ENCODE peak calls at places on chromosomes 3 and 15, in five cellular contexts. V is neural progenitor cell, H is left ventricle myocardium inferior, S is foreskin fibroblast, Y is cardiac fibroblast. J is an unnamed sample.

GRCh38 chr3:151003024-151003771 is 30.7 kb upstream of the CLRN1 start:
- DNase-seq in S (peak; percentile 9), H (no peak), Y (no peak), V (no peak), J (no peak)

GRCh38 chr3:52240059-52240885 is 1.3 kb upstream of the TWF2 start:
- DNase-seq in S (peak; percentile 94), V (no peak), Y (peak; percentile 93), H (peak; percentile 31), J (peak; percentile 47)

GRCh38 chr3:14822875-14823807 is 4.4 kb downstream of the FGD5 start:
- DNase-seq in S (no peak), H (no peak), V (no peak), Y (peak; percentile 20), J (no peak)

GRCh38 chr3:34157491-34157890 is 359.1 kb downstream of the PDCD6IP start:
- DNase-seq in H (no peak), V (peak; percentile 13), Y (no peak), S (no peak), J (no peak)

GRCh38 chr3:116001063-116001765 is 377.9 kb downstream of the GAP43 start:
- DNase-seq in S (no peak), H (no peak), V (no peak), Y (peak; percentile 41), J (no peak)

GRCh38 chr3:87792532-87793321 is 266.1 kb downstream of the CGGBP1 start:
- DNase-seq in H (no peak), Y (no peak), V (peak; percentile 80), S (no peak), J (peak; percentile 81)

GRCh38 chr15:32838338-32838737 is 120.5 kb downstream of the GREM1 start:
- DNase-seq in H (no peak), V (no peak), S (no peak), Y (no peak), J (no peak)

GRCh38 chr3:105356988-105357387 is 9.7 kb upstream of the ALCAM start:
- DNase-seq in S (no peak), V (no peak), H (no peak), Y (no peak), J (no peak)

GRCh38 chr3:172648736-172649135 is 62.1 kb downstream of the NCEH1 start:
- DNase-seq in V (no peak), H (no peak), S (peak; percentile 64), Y (peak; percentile 68), J (peak; percentile 48)

GRCh38 chr15:70596354-70597055 is 166.9 kb downstream of the UACA start:
- DNase-seq in Y (peak; percentile 54), V (no peak), H (no peak), S (peak; percentile 81), J (no peak)

GRCh38 chr15:38389924-38390542 is 63.9 kb upstream of the FAM98B start:
- DNase-seq in Y (peak; percentile 68), S (no peak), V (peak; percentile 70), H (peak; percentile 42), J (peak; percentile 62)

GRCh38 chr15:74616020-74616939 is 644 bp downstream of the CLK3 start:
- DNase-seq in Y (peak; percentile 79), S (peak; percentile 64), H (peak; percentile 81), V (peak; percentile 69), J (peak; percentile 65)

GRCh38 chr3:38646630-38647029 is 2.9 kb downstream of the SCN5A start:
- DNase-seq in Y (peak; percentile 56), S (no peak), H (no peak), V (peak; percentile 74), J (peak; percentile 59)

GRCh38 chr3:136135039-136135802 is 60.9 kb downstream of the MSL2 start:
- DNase-seq in V (no peak), Y (peak; percentile 60), S (no peak), H (no peak), J (peak; percentile 37)

GRCh38 chr3:8980756-8981257 is 17.5 kb upstream of the RAD18 start:
- DNase-seq in H (no peak), V (no peak), S (no peak), Y (no peak), J (no peak)

GRCh38 chr3:5022966-5023776 is 43.9 kb downstream of the BHLHE40 start:
- DNase-seq in H (no peak), Y (peak; percentile 93), V (no peak), S (peak; percentile 97), J (peak; percentile 10)

GRCh38 chr3:102481050-102481449 is 46.2 kb downstream of the ZPLD1 start:
- DNase-seq in Y (no peak), S (no peak), V (no peak), H (no peak), J (peak; percentile 14)

GRCh38 chr3:106249159-106249558 is 380.3 kb upstream of the CBLB start:
- DNase-seq in Y (no peak), H (no peak), S (peak; percentile 71), V (no peak), J (no peak)

GRCh38 chr3:48414376-48415250 is 15.3 kb downstream of the PLXNB1 start:
- DNase-seq in H (no peak), S (no peak), Y (no peak), V (no peak), J (no peak)

GRCh38 chr15:32657198-32657886 is 15.8 kb downstream of the SCG5 start:
- DNase-seq in H (no peak), V (no peak), Y (no peak), S (no peak), J (no peak)

GRCh38 chr3:149977391-149977790 is 6.7 kb upstream of the PFN2 start:
- DNase-seq in H (no peak), Y (peak; percentile 78), S (no peak), V (no peak), J (no peak)

GRCh38 chr15:70449311-70450141 is 313.8 kb downstream of the UACA start:
- DNase-seq in H (no peak), V (no peak), Y (no peak), S (no peak), J (no peak)

GRCh38 chr3:178112134-178112533 is 424.1 kb upstream of the KCNMB2 start:
- DNase-seq in Y (no peak), H (no peak), S (no peak), V (no peak), J (peak; percentile 42)

GRCh38 chr15:63465104-63465503 is 39.3 kb upstream of the USP3 start:
- DNase-seq in V (no peak), H (no peak), S (peak; percentile 57), Y (peak; percentile 72), J (no peak)

GRCh38 chr3:183210862-183211341 is 42.2 kb upstream of the B3GNT5 start:
- DNase-seq in V (no peak), S (no peak), Y (no peak), H (no peak), J (no peak)

GRCh38 chr3:56379723-56380287 is 88.5 kb downstream of the ERC2 start:
- DNase-seq in S (no peak), H (no peak), Y (no peak), V (no peak), J (no peak)

GRCh38 chr3:182979719-182980191 is 583 bp downstream of the DCUN1D1 start:
- DNase-seq in H (no peak), S (no peak), Y (peak; percentile 8), V (peak; percentile 74), J (peak; percentile 48)

GRCh38 chr3:188431040-188431439 is 277.1 kb downstream of the LPP start:
- DNase-seq in V (no peak), Y (no peak), S (no peak), H (no peak), J (no peak)

GRCh38 chr15:77329202-77329601 is 90.7 kb downstream of the PEAK1 start:
- DNase-seq in Y (no peak), S (no peak), V (peak; percentile 6), H (no peak), J (no peak)

DNA sequence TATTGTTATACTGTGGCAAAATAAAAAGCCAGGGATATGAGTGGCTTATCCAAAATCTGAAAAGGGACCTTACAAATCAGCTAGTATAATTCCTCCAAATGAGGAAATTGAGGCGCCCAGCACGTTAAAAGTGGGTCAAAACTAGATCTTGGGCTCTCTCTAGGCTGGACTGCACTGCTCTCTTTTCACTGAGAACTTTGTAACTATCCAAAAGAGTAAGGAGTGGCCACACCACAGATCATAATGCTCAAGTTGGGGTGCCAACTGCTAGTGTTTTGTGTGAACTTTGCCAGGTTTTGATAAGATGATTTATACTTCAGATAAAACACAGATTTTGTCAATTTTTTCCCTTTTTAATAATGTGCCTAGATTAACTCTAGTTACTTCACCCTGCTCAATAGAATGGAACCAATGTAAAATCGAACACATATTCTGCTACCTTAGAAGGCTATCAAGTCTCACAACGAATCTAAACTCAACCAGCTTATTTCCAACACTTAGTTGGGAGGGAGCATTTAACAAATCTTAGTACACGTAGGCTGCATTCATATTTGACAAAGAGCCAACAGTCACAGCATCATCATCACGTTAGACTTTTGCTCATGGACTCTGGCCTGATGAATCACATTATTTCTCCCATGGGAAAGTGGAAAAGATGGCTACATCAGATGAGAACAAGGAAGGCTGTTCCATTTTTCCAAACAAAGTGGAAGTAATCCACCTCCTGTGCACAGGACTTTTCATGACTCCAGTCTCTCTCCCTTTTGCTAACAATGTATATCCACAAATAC is 64.4 kb downstream of the ABI3BP start:
- DNase-seq in H (no peak), S (peak; percentile 80), Y (peak; percentile 90), V (no peak), J (no peak)
- H3K4me3 ChIP-seq in H (no peak overlapping the region), S (no peak overlapping the region), Y (no peak overlapping the region), V (no peak overlapping the region), J (no peak overlapping the region)

DNA sequence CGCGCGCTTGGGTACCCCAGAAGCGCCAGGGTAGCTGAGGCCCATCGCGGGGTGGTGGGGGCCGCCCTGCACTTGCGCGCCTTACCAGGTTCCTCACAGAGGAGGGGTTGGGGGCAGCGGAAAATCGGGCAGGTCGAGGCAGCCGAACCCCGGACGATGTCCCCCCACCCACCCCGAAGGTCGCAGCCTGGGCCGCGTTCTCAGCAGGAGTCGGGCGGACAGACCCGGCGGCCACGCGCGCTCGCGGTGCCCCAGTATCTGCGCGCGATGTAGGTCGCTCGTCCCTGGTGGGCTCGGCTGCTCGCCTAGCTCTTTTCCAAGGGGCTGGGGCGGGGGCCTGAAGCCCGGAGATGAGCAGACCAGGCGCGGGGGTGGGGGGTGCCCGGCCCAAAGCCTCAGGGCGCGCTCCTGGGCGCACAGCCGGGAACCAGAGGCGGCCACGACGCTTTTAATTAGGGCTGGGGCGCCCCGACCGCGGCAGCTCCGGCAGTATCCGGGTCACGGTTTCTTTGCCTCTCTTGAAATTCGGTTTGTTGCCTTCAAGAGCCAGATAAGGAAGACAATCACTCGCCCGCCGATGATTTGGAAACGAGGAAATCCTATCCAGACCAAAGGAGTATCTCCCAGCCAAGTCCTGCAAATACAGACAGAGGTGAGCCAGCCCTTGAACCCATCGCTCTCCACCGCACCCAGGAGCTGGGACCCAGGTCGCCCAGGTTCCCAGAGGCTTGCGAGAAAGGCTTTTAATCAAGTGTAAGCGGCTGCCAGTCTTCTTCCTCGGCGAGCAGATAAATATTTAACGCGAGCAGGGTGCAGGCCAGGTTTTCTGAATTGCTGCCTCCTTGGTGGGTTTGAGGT is 4.6 kb downstream of the SKOR1 start:
- DNase-seq in Y (no peak), H (no peak), S (no peak), V (peak; percentile 41), J (no peak)
- H3K4me3 ChIP-seq in Y (no peak overlapping the region), H (peak overlapping the region; percentile 52), S (no peak overlapping the region), V (peak overlapping the region; percentile 39), J (no peak overlapping the region)

DNA sequence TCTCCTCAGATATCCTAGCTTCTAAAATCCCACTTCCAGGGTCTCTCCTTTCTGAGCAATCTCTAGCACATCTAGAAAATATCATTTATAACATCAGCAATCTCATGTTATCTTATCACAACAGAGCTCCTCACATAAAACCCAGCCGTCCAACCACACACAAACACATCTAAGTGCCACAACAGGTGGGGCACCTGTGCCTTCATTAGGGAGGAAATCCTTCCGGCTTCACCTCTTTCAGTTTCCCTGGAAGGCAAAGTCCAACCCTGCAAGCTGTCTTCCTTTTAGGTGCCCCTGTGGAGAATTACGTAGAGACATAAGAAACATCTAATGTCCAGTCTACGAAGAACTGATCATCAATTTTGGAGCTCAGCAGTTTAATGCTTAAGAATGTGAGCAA is 1.6 kb downstream of the ZDHHC3 start:
- DNase-seq in Y (no peak), S (no peak), V (no peak), H (no peak), J (no peak)
- H3K4me3 ChIP-seq in Y (no peak overlapping the region), S (peak overlapping the region; percentile 98), V (peak overlapping the region; percentile 99), H (peak overlapping the region; percentile 83), J (peak overlapping the region; percentile 90)

GRCh38 chr3:59540241-59540640 is 490.4 kb upstream of the CFAP20DC start:
- DNase-seq in Y (no peak), S (no peak), V (no peak), H (no peak), J (no peak)
- H3K4me3 ChIP-seq in Y (no peak overlapping the region), S (no peak overlapping the region), V (no peak overlapping the region), H (no peak overlapping the region), J (no peak overlapping the region)

J was measured in A673.